ENCODE peak calls at places on chromosomes 4 and X, in seven cellular contexts. One of them, this sample, is unnamed. For H3K9me3, the result is how much of the 10 kb centered on the place peaks cover.

GRCh38 chrX:112067601-112068000 is 15.0 kb downstream of the TRPC5 start:
- DNase-seq in lung: no peak
- DNase-seq in body of pancreas: no peak
- DNase-seq in CD8-positive, alpha-beta T cell: no peak
- DNase-seq in adrenal gland: no peak
- DNase-seq in upper lobe of right lung: no peak
- DNase-seq in heart right ventricle: no peak
- DNase-seq in this sample: no peak

GRCh38 chrX:103488332-103488731 is 31.0 kb downstream of the RAB40A start:
- DNase-seq in lung: no peak
- DNase-seq in body of pancreas: no peak
- DNase-seq in CD8-positive, alpha-beta T cell: no peak
- DNase-seq in adrenal gland: no peak
- DNase-seq in upper lobe of right lung: no peak
- DNase-seq in heart right ventricle: no peak
- DNase-seq in this sample: no peak

GRCh38 chr4:76539979-76540378 is 105.0 kb downstream of the SHROOM3 start:
- DNase-seq in lung: no peak
- DNase-seq in body of pancreas: no peak
- DNase-seq in CD8-positive, alpha-beta T cell: no peak
- DNase-seq in adrenal gland: no peak
- DNase-seq in upper lobe of right lung: no peak
- DNase-seq in heart right ventricle: no peak
- DNase-seq in this sample: peak

GRCh38 chrX:23699636-23700194 is 32.4 kb downstream of the PRDX4 start:
- DNase-seq in lung: peak
- DNase-seq in body of pancreas: peak
- DNase-seq in CD8-positive, alpha-beta T cell: peak
- DNase-seq in adrenal gland: peak
- DNase-seq in upper lobe of right lung: no peak
- DNase-seq in heart right ventricle: no peak
- DNase-seq in this sample: no peak

GRCh38 chr4:123104275-123104674 is 181.9 kb upstream of the NUDT6 start:
- DNase-seq in lung: no peak
- DNase-seq in body of pancreas: no peak
- DNase-seq in CD8-positive, alpha-beta T cell: no peak
- DNase-seq in adrenal gland: no peak
- DNase-seq in upper lobe of right lung: no peak
- DNase-seq in heart right ventricle: no peak
- DNase-seq in this sample: no peak

GRCh38 chrX:125786306-125786705 is 379.8 kb downstream of the DCAF12L2 start:
- DNase-seq in lung: no peak
- DNase-seq in body of pancreas: no peak
- DNase-seq in CD8-positive, alpha-beta T cell: no peak
- DNase-seq in adrenal gland: no peak
- DNase-seq in upper lobe of right lung: no peak
- DNase-seq in heart right ventricle: no peak
- DNase-seq in this sample: no peak

GRCh38 chrX:71629467-71629866 is 11.2 kb upstream of the CXCR3 start:
- DNase-seq in lung: no peak
- DNase-seq in body of pancreas: no peak
- DNase-seq in CD8-positive, alpha-beta T cell: no peak
- DNase-seq in adrenal gland: no peak
- DNase-seq in upper lobe of right lung: no peak
- DNase-seq in heart right ventricle: no peak
- DNase-seq in this sample: no peak

GRCh38 chr4:173317003-173317402 is 17.2 kb downstream of the HMGB2 start:
- DNase-seq in lung: no peak
- DNase-seq in body of pancreas: no peak
- DNase-seq in CD8-positive, alpha-beta T cell: no peak
- DNase-seq in adrenal gland: no peak
- DNase-seq in upper lobe of right lung: no peak
- DNase-seq in heart right ventricle: no peak
- DNase-seq in this sample: no peak

GRCh38 chrX:109842611-109843010 is 109.6 kb upstream of the ACSL4 start:
- DNase-seq in lung: no peak
- DNase-seq in body of pancreas: no peak
- DNase-seq in CD8-positive, alpha-beta T cell: no peak
- DNase-seq in adrenal gland: no peak
- DNase-seq in upper lobe of right lung: no peak
- DNase-seq in heart right ventricle: no peak
- DNase-seq in this sample: no peak

GRCh38 chr4:120630432-120630831 is 292.1 kb downstream of the PRDM5 start:
- DNase-seq in lung: no peak
- DNase-seq in body of pancreas: no peak
- DNase-seq in CD8-positive, alpha-beta T cell: no peak
- DNase-seq in adrenal gland: no peak
- DNase-seq in upper lobe of right lung: no peak
- DNase-seq in heart right ventricle: no peak
- DNase-seq in this sample: no peak

GRCh38 chrX:39827959-39828358 is 269.8 kb downstream of the BCOR start:
- DNase-seq in lung: no peak
- DNase-seq in body of pancreas: no peak
- DNase-seq in CD8-positive, alpha-beta T cell: no peak
- DNase-seq in adrenal gland: no peak
- DNase-seq in upper lobe of right lung: no peak
- DNase-seq in heart right ventricle: no peak
- DNase-seq in this sample: no peak

GRCh38 chr4:116099596-116099995 is 985.8 kb downstream of the TRAM1L1 start:
- DNase-seq in lung: no peak
- DNase-seq in body of pancreas: no peak
- DNase-seq in CD8-positive, alpha-beta T cell: no peak
- DNase-seq in adrenal gland: no peak
- DNase-seq in upper lobe of right lung: no peak
- DNase-seq in heart right ventricle: no peak
- DNase-seq in this sample: no peak

GRCh38 chr4:94488667-94489066 is 36.9 kb downstream of the PDLIM5 start:
- DNase-seq in lung: no peak
- DNase-seq in body of pancreas: no peak
- DNase-seq in CD8-positive, alpha-beta T cell: no peak
- DNase-seq in adrenal gland: no peak
- DNase-seq in upper lobe of right lung: no peak
- DNase-seq in heart right ventricle: no peak
- DNase-seq in this sample: peak

GRCh38 chr4:137203601-137204000 is 328.7 kb downstream of the PCDH18 start:
- DNase-seq in lung: no peak
- DNase-seq in body of pancreas: no peak
- DNase-seq in CD8-positive, alpha-beta T cell: no peak
- DNase-seq in adrenal gland: no peak
- DNase-seq in upper lobe of right lung: no peak
- DNase-seq in heart right ventricle: no peak
- DNase-seq in this sample: no peak

GRCh38 chr4:85591361-85592098 is 116.6 kb downstream of the ARHGAP24 start:
- DNase-seq in lung: no peak
- DNase-seq in body of pancreas: no peak
- DNase-seq in CD8-positive, alpha-beta T cell: no peak
- DNase-seq in adrenal gland: no peak
- DNase-seq in upper lobe of right lung: no peak
- DNase-seq in heart right ventricle: no peak
- DNase-seq in this sample: no peak

GRCh38 chr4:81504685-81505598 is 33.2 kb upstream of the RASGEF1B start:
- DNase-seq in lung: peak
- DNase-seq in body of pancreas: peak
- DNase-seq in CD8-positive, alpha-beta T cell: peak
- DNase-seq in adrenal gland: peak
- DNase-seq in upper lobe of right lung: peak
- DNase-seq in heart right ventricle: peak
- DNase-seq in this sample: no peak

GRCh38 chr4:23745377-23745776 is 144.5 kb downstream of the PPARGC1A start:
- DNase-seq in lung: no peak
- DNase-seq in body of pancreas: no peak
- DNase-seq in CD8-positive, alpha-beta T cell: no peak
- DNase-seq in adrenal gland: no peak
- DNase-seq in upper lobe of right lung: no peak
- DNase-seq in heart right ventricle: no peak
- DNase-seq in this sample: no peak

GRCh38 chrX:53262918-53263394 is 18.4 kb downstream of the IQSEC2 start:
- DNase-seq in lung: no peak
- DNase-seq in body of pancreas: no peak
- DNase-seq in CD8-positive, alpha-beta T cell: no peak
- DNase-seq in adrenal gland: no peak
- DNase-seq in upper lobe of right lung: no peak
- DNase-seq in heart right ventricle: no peak
- DNase-seq in this sample: peak

GRCh38 chr4:15018389-15018788 is 16.1 kb downstream of the CPEB2 start:
- DNase-seq in lung: no peak
- DNase-seq in body of pancreas: no peak
- DNase-seq in CD8-positive, alpha-beta T cell: no peak
- DNase-seq in adrenal gland: no peak
- DNase-seq in upper lobe of right lung: no peak
- DNase-seq in heart right ventricle: no peak
- DNase-seq in this sample: no peak

GRCh38 chr4:102533916-102534315 is 32.8 kb downstream of the NFKB1 start:
- DNase-seq in lung: no peak
- DNase-seq in body of pancreas: no peak
- DNase-seq in CD8-positive, alpha-beta T cell: no peak
- DNase-seq in adrenal gland: no peak
- DNase-seq in upper lobe of right lung: no peak
- DNase-seq in heart right ventricle: no peak
- DNase-seq in this sample: no peak

GRCh38 chr4:144289687-144290433 is 149.3 kb upstream of the GYPA start:
- DNase-seq in lung: no peak
- DNase-seq in body of pancreas: no peak
- DNase-seq in CD8-positive, alpha-beta T cell: no peak
- DNase-seq in adrenal gland: no peak
- DNase-seq in upper lobe of right lung: no peak
- DNase-seq in heart right ventricle: no peak
- DNase-seq in this sample: no peak

DNA sequence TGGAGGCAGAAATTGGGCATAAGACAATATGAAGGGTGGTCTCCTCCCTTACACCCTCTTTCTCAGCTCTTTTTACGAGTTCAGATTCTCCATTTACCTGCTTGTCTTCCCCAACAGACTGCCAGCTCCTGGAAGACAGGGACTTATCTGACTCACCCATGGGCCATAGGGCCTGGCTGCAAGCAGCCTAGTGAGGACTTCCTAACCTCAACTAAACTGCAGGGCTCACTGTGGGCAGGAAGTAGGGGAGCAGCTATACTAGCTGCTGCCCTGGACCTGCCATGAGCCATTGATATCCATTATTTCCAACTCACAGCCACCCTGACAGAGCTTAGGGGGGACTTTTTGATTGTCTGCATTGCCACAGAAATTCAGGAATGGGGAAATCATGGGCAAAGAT is 11.5 kb upstream of the ZNF718 start:
- DNase-seq in lung: no peak
- DNase-seq in body of pancreas: no peak
- DNase-seq in CD8-positive, alpha-beta T cell: no peak
- DNase-seq in adrenal gland: no peak
- DNase-seq in upper lobe of right lung: no peak
- DNase-seq in heart right ventricle: no peak
- DNase-seq in this sample: no peak
- H3K9me3 ChIP-seq in lung: under half
- H3K9me3 ChIP-seq in body of pancreas: under half
- H3K9me3 ChIP-seq in CD8-positive, alpha-beta T cell: under half
- H3K9me3 ChIP-seq in adrenal gland: under half
- H3K9me3 ChIP-seq in upper lobe of right lung: under half
- H3K9me3 ChIP-seq in heart right ventricle: under half
- H3K9me3 ChIP-seq in this sample: under half

DNA sequence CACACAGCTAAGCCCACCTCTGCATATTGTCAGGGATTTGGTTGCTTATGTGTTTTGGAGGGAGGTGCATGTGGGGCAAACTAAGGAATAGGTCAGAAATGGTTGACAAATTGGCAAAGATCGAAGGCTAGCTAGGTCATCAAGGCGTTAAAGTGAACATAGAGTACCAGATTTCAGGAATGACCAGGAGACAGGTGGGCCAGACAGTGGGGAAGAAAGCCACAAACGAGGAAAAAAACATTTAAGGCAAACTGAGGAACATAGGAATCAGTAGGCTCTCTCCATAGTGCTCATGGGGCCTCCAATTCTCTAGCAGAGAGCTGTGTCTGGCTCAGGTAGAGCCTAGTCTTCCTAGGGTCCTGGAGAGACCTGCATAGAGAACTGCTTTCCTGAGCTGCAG is 57.4 kb downstream of the CNGA2 start:
- DNase-seq in lung: no peak
- DNase-seq in body of pancreas: no peak
- DNase-seq in CD8-positive, alpha-beta T cell: no peak
- DNase-seq in adrenal gland: no peak
- DNase-seq in upper lobe of right lung: no peak
- DNase-seq in heart right ventricle: no peak
- DNase-seq in this sample: no peak
- H3K9me3 ChIP-seq in lung: under half
- H3K9me3 ChIP-seq in body of pancreas: under half
- H3K9me3 ChIP-seq in CD8-positive, alpha-beta T cell: under half
- H3K9me3 ChIP-seq in adrenal gland: under half
- H3K9me3 ChIP-seq in upper lobe of right lung: under half
- H3K9me3 ChIP-seq in heart right ventricle: under half
- H3K9me3 ChIP-seq in this sample: under half

GRCh38 chr4:92255920-92256244 is 47.9 kb upstream of the GRID2 start:
- DNase-seq in lung: no peak
- DNase-seq in body of pancreas: no peak
- DNase-seq in CD8-positive, alpha-beta T cell: no peak
- DNase-seq in adrenal gland: no peak
- DNase-seq in upper lobe of right lung: no peak
- DNase-seq in heart right ventricle: no peak
- DNase-seq in this sample: no peak

GRCh38 chr4:92253986-92254671 is 49.6 kb upstream of the GRID2 start:
- DNase-seq in lung: no peak
- DNase-seq in body of pancreas: no peak
- DNase-seq in CD8-positive, alpha-beta T cell: no peak
- DNase-seq in adrenal gland: no peak
- DNase-seq in upper lobe of right lung: no peak
- DNase-seq in heart right ventricle: no peak
- DNase-seq in this sample: no peak

GRCh38 chr4:92254767-92255442 is 48.9 kb upstream of the GRID2 start:
- DNase-seq in lung: no peak
- DNase-seq in body of pancreas: no peak
- DNase-seq in CD8-positive, alpha-beta T cell: no peak
- DNase-seq in adrenal gland: no peak
- DNase-seq in upper lobe of right lung: no peak
- DNase-seq in heart right ventricle: no peak
- DNase-seq in this sample: no peak

GRCh38 chr4:92261256-92261655 is 42.5 kb upstream of the GRID2 start:
- DNase-seq in lung: no peak
- DNase-seq in body of pancreas: no peak
- DNase-seq in CD8-positive, alpha-beta T cell: no peak
- DNase-seq in adrenal gland: no peak
- DNase-seq in upper lobe of right lung: no peak
- DNase-seq in heart right ventricle: no peak
- DNase-seq in this sample: no peak

GRCh38 chr4:92257931-92258857 is 45.6 kb upstream of the GRID2 start:
- DNase-seq in lung: no peak
- DNase-seq in body of pancreas: no peak
- DNase-seq in CD8-positive, alpha-beta T cell: no peak
- DNase-seq in adrenal gland: no peak
- DNase-seq in upper lobe of right lung: no peak
- DNase-seq in heart right ventricle: no peak
- DNase-seq in this sample: no peak
- H3K9me3 ChIP-seq in lung: under half
- H3K9me3 ChIP-seq in body of pancreas: under half
- H3K9me3 ChIP-seq in CD8-positive, alpha-beta T cell: under half
- H3K9me3 ChIP-seq in adrenal gland: under half
- H3K9me3 ChIP-seq in upper lobe of right lung: under half
- H3K9me3 ChIP-seq in heart right ventricle: under half
- H3K9me3 ChIP-seq in this sample: under half

DNA sequence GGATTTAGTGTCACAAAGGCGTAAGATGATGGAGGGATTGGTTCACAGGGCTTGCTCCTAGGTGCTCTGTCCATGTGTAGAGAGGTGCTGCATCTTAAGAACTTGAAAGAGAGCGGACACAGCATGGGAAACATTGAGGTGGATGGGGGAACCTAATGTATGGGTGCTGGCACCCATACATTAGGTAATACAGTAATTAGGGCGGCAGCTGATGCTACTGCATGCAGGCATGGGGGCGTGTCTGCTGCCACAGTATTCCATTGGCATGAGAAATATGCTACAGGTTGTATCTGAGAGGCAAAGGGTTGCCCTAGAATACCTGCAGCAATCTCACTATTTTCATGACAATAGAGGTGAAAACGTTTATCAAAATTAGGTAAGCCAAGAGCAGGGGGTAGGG is 45.8 kb upstream of the UXT start:
- DNase-seq in lung: no peak
- DNase-seq in body of pancreas: no peak
- DNase-seq in CD8-positive, alpha-beta T cell: no peak
- DNase-seq in adrenal gland: no peak
- DNase-seq in upper lobe of right lung: no peak
- DNase-seq in heart right ventricle: no peak
- DNase-seq in this sample: no peak
- H3K9me3 ChIP-seq in lung: under half
- H3K9me3 ChIP-seq in body of pancreas: under half
- H3K9me3 ChIP-seq in CD8-positive, alpha-beta T cell: under half
- H3K9me3 ChIP-seq in adrenal gland: under half
- H3K9me3 ChIP-seq in upper lobe of right lung: under half
- H3K9me3 ChIP-seq in heart right ventricle: under half
- H3K9me3 ChIP-seq in this sample: under half

This sample was measured in SJSA1.